ENCODE peak calls at places on chromosome 6, in seven cellular contexts. R is CD8-positive, alpha-beta T cell; I is cerebellum; P is BJ; T is LHCN-M2; V is cardiac fibroblast; Q is EL. H is an unnamed sample.

GRCh38 chr6:22600059-22600458 is 30.7 kb downstream of the HDGFL1 start:
- DNase-seq in R (no peak), I (no peak), P (no peak), T (no peak), V (peak), Q (no peak), H (peak)

GRCh38 chr6:108592371-108593337 is 31.9 kb downstream of the FOXO3 start:
- DNase-seq in R (peak), I (no peak), P (peak), T (peak), V (peak), Q (peak), H (peak)

GRCh38 chr6:132388291-132388690 is 13.0 kb downstream of the MOXD1 start:
- DNase-seq in R (no peak), I (no peak), P (no peak), T (no peak), V (peak), Q (peak), H (no peak)

GRCh38 chr6:32114853-32115252 is 5.7 kb upstream of the TNXB start:
- DNase-seq in R (no peak), I (no peak), P (peak), T (peak), V (peak), Q (peak), H (peak)

GRCh38 chr6:73734843-73735453 is 38.9 kb downstream of the CD109 start:
- DNase-seq in R (no peak), I (no peak), P (no peak), T (no peak), V (no peak), Q (no peak), H (no peak)

GRCh38 chr6:53413326-53413725 is 64.6 kb upstream of the ELOVL5 start:
- DNase-seq in R (no peak), I (no peak), P (no peak), T (no peak), V (no peak), Q (no peak), H (no peak)

GRCh38 chr6:46657642-46658041 is 4.9 kb downstream of the SLC25A27 start:
- DNase-seq in R (no peak), I (no peak), P (no peak), T (no peak), V (no peak), Q (no peak), H (no peak)

GRCh38 chr6:3516094-3516493 is 59.2 kb upstream of the SLC22A23 start:
- DNase-seq in R (no peak), I (no peak), P (no peak), T (no peak), V (peak), Q (peak), H (no peak)